ENCODE peak calls at places on chromosomes 3 and 15, in seven cellular contexts. One of them, this sample, is unnamed.

GRCh38 chr15:89870688-89871288 is 23.0 kb downstream of the AP3S2 start:
- DNase-seq in adipocyte: no peak
- DNase-seq in retinal pigment epithelial cell: no peak
- DNase-seq in dermis blood vessel endothelial cell: no peak
- DNase-seq in HEK293T: no peak
- DNase-seq in AG04450: no peak
- DNase-seq in brain pericyte: no peak
- DNase-seq in this sample: no peak

GRCh38 chr15:29466292-29466691 is 196.7 kb upstream of the NSMCE3 start:
- DNase-seq in dermis blood vessel endothelial cell: no peak
- DNase-seq in retinal pigment epithelial cell: no peak
- DNase-seq in HEK293T: no peak
- DNase-seq in brain pericyte: no peak
- DNase-seq in AG04450: no peak
- DNase-seq in adipocyte: no peak
- DNase-seq in this sample: no peak

GRCh38 chr3:161915283-161915682 is 418.7 kb downstream of the OTOL1 start:
- DNase-seq in adipocyte: no peak
- DNase-seq in retinal pigment epithelial cell: no peak
- DNase-seq in HEK293T: no peak
- DNase-seq in brain pericyte: no peak
- DNase-seq in AG04450: no peak
- DNase-seq in dermis blood vessel endothelial cell: no peak
- DNase-seq in this sample: no peak

GRCh38 chr3:15440891-15441290 is 13.5 kb downstream of the EAF1 start:
- DNase-seq in dermis blood vessel endothelial cell: peak
- DNase-seq in adipocyte: no peak
- DNase-seq in HEK293T: no peak
- DNase-seq in retinal pigment epithelial cell: no peak
- DNase-seq in brain pericyte: no peak
- DNase-seq in AG04450: no peak
- DNase-seq in this sample: no peak

GRCh38 chr15:92074161-92074560 is 220.7 kb downstream of the SLCO3A1 start:
- DNase-seq in retinal pigment epithelial cell: no peak
- DNase-seq in AG04450: no peak
- DNase-seq in dermis blood vessel endothelial cell: no peak
- DNase-seq in brain pericyte: no peak
- DNase-seq in HEK293T: no peak
- DNase-seq in adipocyte: no peak
- DNase-seq in this sample: no peak

GRCh38 chr15:31372635-31373091 is 46.0 kb downstream of the KLF13 start:
- DNase-seq in adipocyte: peak
- DNase-seq in brain pericyte: no peak
- DNase-seq in dermis blood vessel endothelial cell: peak
- DNase-seq in AG04450: peak
- DNase-seq in HEK293T: no peak
- DNase-seq in retinal pigment epithelial cell: no peak
- DNase-seq in this sample: peak

GRCh38 chr3:152245498-152246175 is 23.1 kb upstream of the MBNL1 start:
- DNase-seq in adipocyte: no peak
- DNase-seq in HEK293T: no peak
- DNase-seq in retinal pigment epithelial cell: no peak
- DNase-seq in AG04450: no peak
- DNase-seq in dermis blood vessel endothelial cell: no peak
- DNase-seq in brain pericyte: no peak
- DNase-seq in this sample: no peak

GRCh38 chr3:32147509-32147908 is 41.1 kb downstream of the GPD1L start:
- DNase-seq in retinal pigment epithelial cell: no peak
- DNase-seq in AG04450: no peak
- DNase-seq in dermis blood vessel endothelial cell: no peak
- DNase-seq in HEK293T: no peak
- DNase-seq in brain pericyte: no peak
- DNase-seq in adipocyte: no peak
- DNase-seq in this sample: peak

GRCh38 chr3:13072239-13073041 is 789 bp downstream of the IQSEC1 start:
- DNase-seq in dermis blood vessel endothelial cell: no peak
- DNase-seq in retinal pigment epithelial cell: no peak
- DNase-seq in HEK293T: no peak
- DNase-seq in adipocyte: peak
- DNase-seq in AG04450: no peak
- DNase-seq in brain pericyte: no peak
- DNase-seq in this sample: no peak

GRCh38 chr15:69149803-69150202 is 10.6 kb upstream of the GLCE start:
- DNase-seq in AG04450: no peak
- DNase-seq in HEK293T: no peak
- DNase-seq in dermis blood vessel endothelial cell: no peak
- DNase-seq in retinal pigment epithelial cell: no peak
- DNase-seq in adipocyte: no peak
- DNase-seq in brain pericyte: no peak
- DNase-seq in this sample: no peak

GRCh38 chr15:99514306-99514705 is 51.5 kb upstream of the MEF2A start:
- DNase-seq in AG04450: no peak
- DNase-seq in adipocyte: no peak
- DNase-seq in brain pericyte: no peak
- DNase-seq in dermis blood vessel endothelial cell: peak
- DNase-seq in retinal pigment epithelial cell: no peak
- DNase-seq in HEK293T: no peak
- DNase-seq in this sample: no peak

GRCh38 chr3:15330031-15330596 is 2.3 kb downstream of the SH3BP5 start:
- DNase-seq in retinal pigment epithelial cell: no peak
- DNase-seq in brain pericyte: peak
- DNase-seq in adipocyte: peak
- DNase-seq in dermis blood vessel endothelial cell: peak
- DNase-seq in HEK293T: peak
- DNase-seq in AG04450: no peak
- DNase-seq in this sample: peak

GRCh38 chr15:66603301-66604179 is 37.7 kb upstream of the LCTL start:
- DNase-seq in dermis blood vessel endothelial cell: peak
- DNase-seq in adipocyte: peak
- DNase-seq in AG04450: peak
- DNase-seq in retinal pigment epithelial cell: no peak
- DNase-seq in brain pericyte: no peak
- DNase-seq in HEK293T: peak
- DNase-seq in this sample: peak

GRCh38 chr15:80275946-80276345 is 23.9 kb upstream of the CTXND1 start:
- DNase-seq in adipocyte: no peak
- DNase-seq in brain pericyte: no peak
- DNase-seq in AG04450: no peak
- DNase-seq in retinal pigment epithelial cell: peak
- DNase-seq in dermis blood vessel endothelial cell: no peak
- DNase-seq in HEK293T: no peak
- DNase-seq in this sample: peak

GRCh38 chr3:102733811-102734574 is 299.2 kb downstream of the ZPLD1 start:
- DNase-seq in dermis blood vessel endothelial cell: no peak
- DNase-seq in retinal pigment epithelial cell: peak
- DNase-seq in adipocyte: peak
- DNase-seq in HEK293T: no peak
- DNase-seq in brain pericyte: no peak
- DNase-seq in AG04450: no peak
- DNase-seq in this sample: no peak

GRCh38 chr15:68608206-68608843 is 29.5 kb downstream of the CORO2B start:
- DNase-seq in dermis blood vessel endothelial cell: peak
- DNase-seq in adipocyte: no peak
- DNase-seq in brain pericyte: peak
- DNase-seq in AG04450: no peak
- DNase-seq in retinal pigment epithelial cell: no peak
- DNase-seq in HEK293T: no peak
- DNase-seq in this sample: peak

GRCh38 chr3:114687157-114687556 is 393.3 kb downstream of the TIGIT start:
- DNase-seq in HEK293T: no peak
- DNase-seq in AG04450: no peak
- DNase-seq in brain pericyte: no peak
- DNase-seq in dermis blood vessel endothelial cell: no peak
- DNase-seq in adipocyte: peak
- DNase-seq in retinal pigment epithelial cell: no peak
- DNase-seq in this sample: no peak

GRCh38 chr3:152466784-152467183 is 198.1 kb downstream of the MBNL1 start:
- DNase-seq in retinal pigment epithelial cell: no peak
- DNase-seq in HEK293T: peak
- DNase-seq in adipocyte: peak
- DNase-seq in dermis blood vessel endothelial cell: peak
- DNase-seq in brain pericyte: no peak
- DNase-seq in AG04450: peak
- DNase-seq in this sample: peak

GRCh38 chr3:159721324-159721723 is 267.3 kb upstream of the IL12A start:
- DNase-seq in AG04450: no peak
- DNase-seq in brain pericyte: no peak
- DNase-seq in HEK293T: no peak
- DNase-seq in adipocyte: no peak
- DNase-seq in retinal pigment epithelial cell: no peak
- DNase-seq in dermis blood vessel endothelial cell: no peak
- DNase-seq in this sample: peak

GRCh38 chr15:41557673-41558399 is 1.2 kb upstream of the TYRO3 start:
- DNase-seq in dermis blood vessel endothelial cell: peak
- DNase-seq in AG04450: peak
- DNase-seq in HEK293T: peak
- DNase-seq in adipocyte: peak
- DNase-seq in brain pericyte: no peak
- DNase-seq in retinal pigment epithelial cell: peak
- DNase-seq in this sample: peak

GRCh38 chr15:63946524-63947065 is 99.7 kb downstream of the DAPK2 start:
- DNase-seq in adipocyte: no peak
- DNase-seq in brain pericyte: no peak
- DNase-seq in AG04450: no peak
- DNase-seq in retinal pigment epithelial cell: no peak
- DNase-seq in dermis blood vessel endothelial cell: no peak
- DNase-seq in HEK293T: no peak
- DNase-seq in this sample: no peak

GRCh38 chr3:195770081-195770840 is 41.5 kb downstream of the MUC4 start:
- DNase-seq in brain pericyte: no peak
- DNase-seq in dermis blood vessel endothelial cell: peak
- DNase-seq in retinal pigment epithelial cell: no peak
- DNase-seq in adipocyte: no peak
- DNase-seq in AG04450: no peak
- DNase-seq in HEK293T: no peak
- DNase-seq in this sample: no peak

GRCh38 chr3:141913150-141913811 is 36.8 kb downstream of the ATP1B3 start:
- DNase-seq in retinal pigment epithelial cell: no peak
- DNase-seq in adipocyte: peak
- DNase-seq in HEK293T: peak
- DNase-seq in dermis blood vessel endothelial cell: peak
- DNase-seq in AG04450: no peak
- DNase-seq in brain pericyte: peak
- DNase-seq in this sample: peak

GRCh38 chr15:71325461-71325860 is 210.2 kb downstream of the THSD4 start:
- DNase-seq in dermis blood vessel endothelial cell: peak
- DNase-seq in brain pericyte: no peak
- DNase-seq in HEK293T: no peak
- DNase-seq in AG04450: no peak
- DNase-seq in retinal pigment epithelial cell: no peak
- DNase-seq in adipocyte: peak
- DNase-seq in this sample: peak

GRCh38 chr3:194031867-194032635 is 103.9 kb upstream of the HES1 start:
- DNase-seq in retinal pigment epithelial cell: no peak
- DNase-seq in AG04450: no peak
- DNase-seq in dermis blood vessel endothelial cell: no peak
- DNase-seq in adipocyte: no peak
- DNase-seq in brain pericyte: no peak
- DNase-seq in HEK293T: no peak
- DNase-seq in this sample: no peak

GRCh38 chr3:71172951-71173350 is 410.6 kb downstream of the FOXP1 start:
- DNase-seq in dermis blood vessel endothelial cell: no peak
- DNase-seq in adipocyte: peak
- DNase-seq in HEK293T: no peak
- DNase-seq in AG04450: peak
- DNase-seq in brain pericyte: no peak
- DNase-seq in retinal pigment epithelial cell: no peak
- DNase-seq in this sample: peak

GRCh38 chr3:149638401-149639092 is 19.3 kb downstream of the WWTR1 start:
- DNase-seq in HEK293T: no peak
- DNase-seq in brain pericyte: no peak
- DNase-seq in adipocyte: peak
- DNase-seq in AG04450: peak
- DNase-seq in retinal pigment epithelial cell: peak
- DNase-seq in dermis blood vessel endothelial cell: peak
- DNase-seq in this sample: peak

GRCh38 chr3:137509354-137510045 is 254.6 kb upstream of the SOX14 start:
- DNase-seq in dermis blood vessel endothelial cell: no peak
- DNase-seq in retinal pigment epithelial cell: no peak
- DNase-seq in AG04450: no peak
- DNase-seq in HEK293T: no peak
- DNase-seq in adipocyte: no peak
- DNase-seq in brain pericyte: no peak
- DNase-seq in this sample: no peak

GRCh38 chr3:42179110-42179725 is 86.8 kb downstream of the CCK start:
- DNase-seq in dermis blood vessel endothelial cell: peak
- DNase-seq in retinal pigment epithelial cell: peak
- DNase-seq in brain pericyte: no peak
- DNase-seq in adipocyte: peak
- DNase-seq in AG04450: peak
- DNase-seq in HEK293T: peak
- DNase-seq in this sample: peak

GRCh38 chr3:49882182-49882581 is 12.5 kb upstream of the CAMKV start:
- DNase-seq in brain pericyte: no peak
- DNase-seq in HEK293T: no peak
- DNase-seq in AG04450: peak
- DNase-seq in retinal pigment epithelial cell: no peak
- DNase-seq in dermis blood vessel endothelial cell: no peak
- DNase-seq in adipocyte: peak
- DNase-seq in this sample: no peak

GRCh38 chr15:52289629-52290081 is 5.9 kb downstream of the MYO5C start:
- DNase-seq in HEK293T: no peak
- DNase-seq in retinal pigment epithelial cell: no peak
- DNase-seq in brain pericyte: no peak
- DNase-seq in AG04450: no peak
- DNase-seq in adipocyte: no peak
- DNase-seq in dermis blood vessel endothelial cell: no peak
- DNase-seq in this sample: no peak

GRCh38 chr15:98746756-98747155 is 98.4 kb downstream of the IGF1R start:
- DNase-seq in dermis blood vessel endothelial cell: no peak
- DNase-seq in AG04450: no peak
- DNase-seq in retinal pigment epithelial cell: no peak
- DNase-seq in adipocyte: no peak
- DNase-seq in HEK293T: no peak
- DNase-seq in brain pericyte: no peak
- DNase-seq in this sample: no peak

GRCh38 chr3:155411500-155412223 is 118.2 kb upstream of the STRIT1 start:
- DNase-seq in brain pericyte: no peak
- DNase-seq in HEK293T: no peak
- DNase-seq in AG04450: no peak
- DNase-seq in dermis blood vessel endothelial cell: no peak
- DNase-seq in adipocyte: no peak
- DNase-seq in retinal pigment epithelial cell: no peak
- DNase-seq in this sample: peak

GRCh38 chr3:9098716-9099675 is 135.7 kb upstream of the RAD18 start:
- DNase-seq in HEK293T: no peak
- DNase-seq in dermis blood vessel endothelial cell: no peak
- DNase-seq in brain pericyte: peak
- DNase-seq in adipocyte: no peak
- DNase-seq in retinal pigment epithelial cell: no peak
- DNase-seq in AG04450: no peak
- DNase-seq in this sample: no peak

GRCh38 chr3:134658555-134658954 is 7.7 kb upstream of the KY start:
- DNase-seq in AG04450: no peak
- DNase-seq in dermis blood vessel endothelial cell: no peak
- DNase-seq in HEK293T: no peak
- DNase-seq in brain pericyte: no peak
- DNase-seq in adipocyte: no peak
- DNase-seq in retinal pigment epithelial cell: no peak
- DNase-seq in this sample: no peak

GRCh38 chr3:56915969-56916586 is 114.3 kb upstream of the ARHGEF3 start:
- DNase-seq in dermis blood vessel endothelial cell: no peak
- DNase-seq in adipocyte: no peak
- DNase-seq in retinal pigment epithelial cell: no peak
- DNase-seq in brain pericyte: no peak
- DNase-seq in HEK293T: no peak
- DNase-seq in AG04450: no peak
- DNase-seq in this sample: no peak

GRCh38 chr3:463793-464192 is 267.2 kb downstream of the CHL1 start:
- DNase-seq in dermis blood vessel endothelial cell: no peak
- DNase-seq in HEK293T: no peak
- DNase-seq in retinal pigment epithelial cell: no peak
- DNase-seq in brain pericyte: no peak
- DNase-seq in adipocyte: no peak
- DNase-seq in AG04450: no peak
- DNase-seq in this sample: no peak

This sample was measured in EH.